ENCODE peak calls at places on chromosomes 12 and 14, in nine cellular contexts. Y, A, F, D, C, I, Q, H and K are unnamed samples.

GRCh38 chr12:102479099-102479887 is 1.1 kb downstream of the IGF1 start:
- DNase-seq in Y (no peak), A (peak; percentile 45), F (no peak), D (no peak), C (no peak), I (no peak), Q (no peak), H (no peak), K (no peak)

GRCh38 chr14:35068238-35069012 is 22.4 kb downstream of the FAM177A1 start:
- DNase-seq in Y (no peak), A (no peak), F (no peak), D (no peak), C (no peak), I (no peak), Q (no peak), H (no peak), K (peak; percentile 9)

GRCh38 chr12:124667671-124668337 is 100.4 kb upstream of the NCOR2 start:
- DNase-seq in Y (no peak), A (no peak), F (no peak), D (no peak), C (no peak), I (no peak), Q (no peak), H (no peak), K (no peak)

GRCh38 chr14:56118611-56119181 is 485 bp downstream of the PELI2 start:
- DNase-seq in Y (peak; percentile 2), A (no peak), F (no peak), D (peak; percentile 14), C (peak; percentile 62), I (peak; percentile 6), Q (peak; percentile 36), H (peak; percentile 48), K (no peak)

GRCh38 chr14:24092960-24093900 is 881 bp upstream of the PCK2 start:
- DNase-seq in Y (no peak), A (no peak), F (no peak), D (no peak), C (no peak), I (no peak), Q (no peak), H (no peak), K (no peak)

GRCh38 chr12:130776857-130777339 is 60.8 kb upstream of the RIMBP2 start:
- DNase-seq in Y (no peak), A (no peak), F (no peak), D (no peak), C (no peak), I (no peak), Q (no peak), H (no peak), K (no peak)

GRCh38 chr14:69105326-69105725 is 47.6 kb downstream of the DCAF5 start:
- DNase-seq in Y (no peak), A (no peak), F (no peak), D (no peak), C (no peak), I (no peak), Q (no peak), H (no peak), K (peak; percentile 84)

GRCh38 chr12:120199025-120199424 is 1.9 kb downstream of the RPLP0 start:
- DNase-seq in Y (no peak), A (no peak), F (no peak), D (no peak), C (no peak), I (no peak), Q (no peak), H (no peak), K (no peak)

GRCh38 chr12:4212845-4213244 is 60.7 kb upstream of the CCND2 start:
- DNase-seq in Y (no peak), A (no peak), F (no peak), D (no peak), C (no peak), I (no peak), Q (no peak), H (no peak), K (no peak)

GRCh38 chr12:27336254-27336653 is 3.6 kb downstream of the BMAL2 start:
- DNase-seq in Y (no peak), A (no peak), F (no peak), D (no peak), C (no peak), I (no peak), Q (no peak), H (no peak), K (no peak)

GRCh38 chr12:11171953-11172675 is 1.1 kb downstream of the SMIM10L1 start:
- DNase-seq in Y (no peak), A (no peak), F (no peak), D (no peak), C (no peak), I (no peak), Q (no peak), H (no peak), K (peak; percentile 34)